ENCODE peak calls at places on chromosome 2, in six cellular contexts. L is HCT116, T is GM06990, B is lower lobe of right lung, Y is suprapubic skin, Z is A549. I is an unnamed sample.

GRCh38 chr2:73870084-73870483 is 22.7 kb upstream of the ACTG2 start:
- DNase-seq in B (no peak), Z (no peak), Y (no peak), L (no peak), T (no peak), I (no peak)

GRCh38 chr2:28150994-28151393 is 241.7 kb upstream of the FOSL2 start:
- DNase-seq in L (no peak), Y (no peak), Z (no peak), T (no peak), B (no peak), I (no peak)

GRCh38 chr2:156918410-156918809 is 339.1 kb upstream of the GALNT5 start:
- DNase-seq in Y (no peak), T (no peak), Z (no peak), L (no peak), B (no peak), I (no peak)

GRCh38 chr2:8421658-8422499 is 260.0 kb upstream of the ID2 start:
- DNase-seq in Z (no peak), L (no peak), B (no peak), T (no peak), Y (no peak), I (peak; percentile 72)

GRCh38 chr2:113407446-113408099 is 29.9 kb upstream of the ZNG1B start:
- DNase-seq in B (no peak), L (peak; percentile 31), T (no peak), Y (no peak), Z (peak; percentile 32), I (no peak)

GRCh38 chr2:44805836-44806235 is 135.7 kb upstream of the SIX3 start:
- DNase-seq in Z (no peak), Y (no peak), L (no peak), T (no peak), B (no peak), I (no peak)

GRCh38 chr2:60317831-60318230 is 235.6 kb downstream of the BCL11A start:
- DNase-seq in B (no peak), L (no peak), T (peak; percentile 55), Y (no peak), Z (no peak), I (peak; percentile 71)

GRCh38 chr2:204749319-204749718 is 204.0 kb downstream of the PARD3B start:
- DNase-seq in L (no peak), Z (no peak), Y (no peak), T (no peak), B (no peak), I (no peak)

GRCh38 chr2:132950986-132951385 is 281.0 kb upstream of the LYPD1 start:
- DNase-seq in Z (no peak), L (no peak), B (no peak), Y (no peak), T (no peak), I (no peak)

GRCh38 chr2:104033399-104033798 is 820.5 kb upstream of the POU3F3 start:
- DNase-seq in T (no peak), Y (no peak), L (no peak), B (no peak), Z (no peak), I (no peak)

GRCh38 chr2:160308915-160309314 is 108.8 kb upstream of the ITGB6 start:
- DNase-seq in L (no peak), Y (no peak), T (no peak), B (no peak), Z (no peak), I (no peak)

DNA sequence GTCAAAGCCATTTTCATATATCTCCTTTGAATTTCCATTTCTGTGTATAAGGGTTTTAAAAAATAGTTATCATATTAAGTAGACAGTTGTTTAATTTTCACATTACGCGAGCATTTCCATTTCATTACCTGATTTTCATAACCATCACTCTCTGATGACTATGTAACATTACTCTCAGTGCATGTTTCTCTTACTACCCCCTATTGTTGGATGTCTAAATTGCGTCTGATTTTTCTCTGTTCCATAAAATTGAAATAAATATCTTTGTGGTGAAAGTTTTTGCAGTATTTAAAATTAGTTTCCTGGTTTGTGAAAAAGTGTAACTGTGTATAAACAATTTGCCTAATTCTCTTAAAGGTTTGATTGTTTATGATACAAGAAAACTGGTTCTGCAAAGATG is 123.8 kb downstream of the MYO1B start:
- DNase-seq in Z (no peak), L (no peak), T (no peak), B (no peak), Y (no peak), I (no peak)
- TF ChIP-seq CTCF in Z (peak; percentile 31), L (peak; percentile 52), T (no peak), B (no peak), Y (no peak), I (no peak)

GRCh38 chr2:111121028-111121872 is 536 bp downstream of the BCL2L11 start:
- DNase-seq in B (peak; percentile 76), L (no peak), Z (no peak), T (peak; percentile 73), Y (peak; percentile 86), I (peak; percentile 53)
- TF ChIP-seq CTCF in B (no peak), L (no peak), Z (no peak), T (peak; percentile 0), Y (no peak), I (no peak)

DNA sequence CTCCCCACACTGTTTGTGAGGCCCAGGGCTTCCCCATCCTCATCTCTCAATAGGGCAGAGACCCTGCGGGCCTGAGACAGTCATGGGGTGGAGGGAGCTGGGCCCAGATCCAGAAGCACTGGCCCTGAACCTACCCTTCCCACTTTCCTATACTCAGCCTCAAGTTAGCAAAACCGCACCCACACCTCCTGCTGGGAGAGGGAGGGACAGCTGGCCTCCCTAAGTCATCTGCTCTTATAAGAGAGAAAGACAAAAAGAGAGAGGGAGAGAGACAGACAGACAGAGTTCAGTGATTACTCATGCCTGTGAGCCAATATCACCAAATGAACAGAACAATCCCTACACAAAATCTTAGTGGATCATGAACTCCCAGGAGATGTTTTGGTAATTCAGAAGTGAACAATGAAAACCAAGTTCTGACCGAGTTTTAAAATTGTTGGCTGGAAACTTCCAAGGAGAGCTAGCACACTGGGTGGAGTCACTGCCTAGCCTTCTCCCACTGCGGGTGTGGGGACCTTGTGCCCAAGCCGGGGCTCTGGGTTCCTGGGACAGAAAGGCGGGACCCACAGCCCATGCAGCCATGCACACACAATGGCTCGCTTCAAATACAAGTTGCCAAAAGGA is 130.5 kb downstream of the PXDN start:
- DNase-seq in Z (no peak), Y (no peak), L (no peak), T (no peak), B (no peak), I (no peak)
- TF ChIP-seq CTCF in Z (no peak), Y (no peak), L (no peak), T (no peak), B (no peak), I (no peak)

DNA sequence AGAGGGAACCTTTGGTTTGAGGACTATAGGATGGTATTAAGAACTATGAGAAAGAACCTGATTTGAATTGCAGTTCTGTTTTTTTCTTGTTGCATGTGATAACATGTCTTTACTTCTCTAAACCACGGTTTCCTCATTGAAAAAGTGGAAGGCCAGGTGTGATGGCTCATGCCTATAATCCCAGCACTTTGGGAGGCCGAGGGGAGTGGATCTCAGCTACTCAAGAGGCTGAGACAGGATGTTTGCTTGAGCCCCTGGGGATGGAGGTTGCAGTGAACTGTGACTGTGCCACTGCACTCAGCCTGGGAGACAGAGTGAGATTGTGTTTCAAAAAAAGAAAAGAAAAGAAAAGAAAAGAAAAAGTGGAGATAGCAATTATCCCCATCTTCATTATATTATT is 32.3 kb downstream of the SCN9A start:
- DNase-seq in Y (no peak), L (no peak), B (no peak), T (no peak), Z (no peak), I (no peak)
- TF ChIP-seq CTCF in Y (no peak), L (no peak), B (no peak), T (no peak), Z (no peak), I (no peak)

GRCh38 chr2:137888845-137889244 is 75.4 kb upstream of the HNMT start:
- DNase-seq in L (peak; percentile 10), T (no peak), Y (no peak), Z (peak; percentile 8), B (peak; percentile 49), I (no peak)
- TF ChIP-seq CTCF in L (peak; percentile 68), T (peak; percentile 29), Y (no peak), Z (peak; percentile 61), B (peak; percentile 34), I (no peak)

GRCh38 chr2:161946489-161947107 is 127.4 kb downstream of the DPP4 start:
- DNase-seq in Z (no peak), T (peak; percentile 1), B (no peak), L (peak; percentile 38), Y (no peak), I (no peak)
- TF ChIP-seq CTCF in Z (peak; percentile 70), T (peak; percentile 39), B (peak; percentile 61), L (peak; percentile 55), Y (no peak), I (no peak)

GRCh38 chr2:19312949-19313348 is 45.5 kb downstream of the OSR1 start:
- DNase-seq in L (peak; percentile 4), T (no peak), Y (no peak), Z (peak; percentile 10), B (no peak), I (peak; percentile 14)
- TF ChIP-seq CTCF in L (peak; percentile 44), T (peak; percentile 42), Y (no peak), Z (no peak), B (peak; percentile 27), I (no peak)